ENCODE peak calls at places on chromosomes 4 and X, in nine cellular contexts. S is CD8-positive, alpha-beta T cell; J is mucosa of descending colon; N is heart right ventricle; E is transverse colon; Z is lung; P is fibroblast of lung; U is right lobe of liver; Q is PC-3. F is an unnamed sample. For H3K4me1, the result is how much of the 10 kb centered on the place peaks cover.

GRCh38 chrX:70134116-70134477 is 850 bp downstream of the IGBP1 start:
- DNase-seq in Z (no peak), N (no peak), U (no peak), J (no peak), E (peak), P (peak), S (peak), Q (peak), F (no peak)

GRCh38 chr4:41957634-41958033 is 22.4 kb downstream of the TMEM33 start:
- DNase-seq in J (no peak), P (peak), E (no peak), Q (peak), Z (no peak), S (no peak), N (no peak), U (no peak), F (no peak)

GRCh38 chr4:5780831-5781480 is 70.0 kb downstream of the EVC start:
- DNase-seq in Q (no peak), E (no peak), P (no peak), N (no peak), S (no peak), J (no peak), Z (no peak), U (no peak), F (no peak)

GRCh38 chrX:21638311-21638710 is 19.8 kb downstream of the KLHL34 start:
- DNase-seq in J (no peak), S (no peak), P (peak), N (no peak), E (no peak), Q (peak), Z (no peak), U (no peak), F (no peak)

GRCh38 chr4:15547392-15547791 is 77.7 kb downstream of the CC2D2A start:
- DNase-seq in Z (no peak), Q (no peak), S (no peak), E (no peak), N (no peak), P (no peak), J (no peak), U (no peak), F (no peak)

GRCh38 chr4:143224255-143224654 is 39.5 kb downstream of the USP38 start:
- DNase-seq in E (no peak), Q (no peak), N (no peak), S (no peak), P (no peak), J (no peak), Z (no peak), U (no peak), F (no peak)

GRCh38 chr4:172809998-172810397 is 358.6 kb upstream of the GALNT7 start:
- DNase-seq in P (no peak), S (no peak), Q (no peak), Z (no peak), N (no peak), E (no peak), J (no peak), U (no peak), F (no peak)

GRCh38 chr4:31307026-31307425 is 586.9 kb downstream of the PCDH7 start:
- DNase-seq in Z (no peak), U (no peak), N (no peak), S (no peak), Q (peak), J (no peak), P (no peak), E (no peak), F (no peak)

GRCh38 chrX:117996918-117997480 is 119.6 kb downstream of the KLHL13 start:
- DNase-seq in S (no peak), P (peak), Z (no peak), J (peak), E (no peak), Q (peak), N (no peak), U (no peak), F (no peak)

GRCh38 chr4:160026720-160027119 is 923.8 kb downstream of the RAPGEF2 start:
- DNase-seq in E (no peak), N (no peak), Q (peak), U (no peak), J (no peak), S (no peak), P (no peak), Z (no peak), F (no peak)

GRCh38 chr4:8744083-8744805 is 127.4 kb downstream of the HMX1 start:
- DNase-seq in N (no peak), J (no peak), U (peak), S (no peak), Q (no peak), P (no peak), Z (no peak), E (no peak), F (no peak)

GRCh38 chrX:145751943-145752342 is 65.7 kb upstream of the SLITRK2 start:
- DNase-seq in J (no peak), U (no peak), P (peak), E (no peak), Z (no peak), N (no peak), S (no peak), Q (peak), F (no peak)

GRCh38 chrX:43968347-43968746 is 4.8 kb downstream of the NDP start:
- DNase-seq in E (no peak), N (no peak), Z (no peak), U (no peak), Q (no peak), S (no peak), P (no peak), J (no peak), F (no peak)

GRCh38 chr4:83828601-83829000 is 292.7 kb downstream of the GPAT3 start:
- DNase-seq in E (no peak), S (no peak), U (no peak), N (no peak), J (no peak), Z (no peak), Q (no peak), P (no peak), F (no peak)

GRCh38 chr4:54660591-54660990 is 2.8 kb downstream of the KIT start:
- DNase-seq in S (no peak), Z (no peak), P (no peak), N (no peak), E (no peak), U (no peak), J (no peak), Q (no peak), F (no peak)

GRCh38 chr4:8198206-8198905 is 734 bp upstream of the SH3TC1 start:
- DNase-seq in Z (no peak), Q (no peak), E (peak), S (no peak), P (no peak), N (no peak), J (peak), U (peak), F (peak)

GRCh38 chrX:17735396-17735795 is 1.9 kb upstream of the SCML1 start:
- DNase-seq in P (no peak), Q (no peak), N (no peak), J (peak), Z (no peak), U (peak), S (no peak), E (peak), F (no peak)

GRCh38 chr4:3037957-3038451 is 36.3 kb downstream of the HTT-AS start:
- DNase-seq in E (no peak), P (no peak), U (no peak), Q (no peak), Z (no peak), N (peak), S (no peak), J (no peak), F (no peak)

GRCh38 chrX:15384304-15384703 is at the start of gene VEGFD:
- DNase-seq in S (no peak), Q (no peak), N (no peak), P (peak), Z (no peak), J (no peak), E (no peak), U (peak), F (no peak)

GRCh38 chrX:32448945-32449344 is 762.4 kb downstream of the DMD start:
- DNase-seq in U (no peak), J (no peak), E (no peak), P (peak), Z (no peak), N (no peak), Q (no peak), S (no peak), F (no peak)

GRCh38 chrX:110698696-110699095 is 96.9 kb downstream of the CHRDL1 start:
- DNase-seq in Z (no peak), U (no peak), S (no peak), Q (no peak), P (no peak), N (no peak), E (no peak), J (no peak), F (no peak)

GRCh38 chrX:9122504-9123245 is 88.7 kb upstream of the FAM9B start:
- DNase-seq in P (peak), S (no peak), Z (no peak), Q (peak), U (no peak), J (no peak), N (no peak), E (no peak), F (no peak)

GRCh38 chrX:41153453-41153852 is 68.2 kb downstream of the USP9X start:
- DNase-seq in Q (no peak), S (no peak), N (no peak), E (no peak), J (no peak), U (no peak), Z (no peak), P (peak), F (no peak)

GRCh38 chr4:158496030-158496741 is 25.5 kb upstream of the RXFP1 start:
- DNase-seq in S (no peak), U (no peak), J (peak), N (peak), E (peak), P (no peak), Z (peak), Q (peak), F (no peak)

GRCh38 chr4:185837415-185838103 is 25.6 kb upstream of the SORBS2 start:
- DNase-seq in J (no peak), P (no peak), E (no peak), S (no peak), U (no peak), N (no peak), Q (no peak), Z (no peak), F (no peak)
- H3K4me1 ChIP-seq in J (under half), P (under half), E (under half), S (under half), U (under half), N (under half), Q (under half), Z (under half), F (under half)

DNA sequence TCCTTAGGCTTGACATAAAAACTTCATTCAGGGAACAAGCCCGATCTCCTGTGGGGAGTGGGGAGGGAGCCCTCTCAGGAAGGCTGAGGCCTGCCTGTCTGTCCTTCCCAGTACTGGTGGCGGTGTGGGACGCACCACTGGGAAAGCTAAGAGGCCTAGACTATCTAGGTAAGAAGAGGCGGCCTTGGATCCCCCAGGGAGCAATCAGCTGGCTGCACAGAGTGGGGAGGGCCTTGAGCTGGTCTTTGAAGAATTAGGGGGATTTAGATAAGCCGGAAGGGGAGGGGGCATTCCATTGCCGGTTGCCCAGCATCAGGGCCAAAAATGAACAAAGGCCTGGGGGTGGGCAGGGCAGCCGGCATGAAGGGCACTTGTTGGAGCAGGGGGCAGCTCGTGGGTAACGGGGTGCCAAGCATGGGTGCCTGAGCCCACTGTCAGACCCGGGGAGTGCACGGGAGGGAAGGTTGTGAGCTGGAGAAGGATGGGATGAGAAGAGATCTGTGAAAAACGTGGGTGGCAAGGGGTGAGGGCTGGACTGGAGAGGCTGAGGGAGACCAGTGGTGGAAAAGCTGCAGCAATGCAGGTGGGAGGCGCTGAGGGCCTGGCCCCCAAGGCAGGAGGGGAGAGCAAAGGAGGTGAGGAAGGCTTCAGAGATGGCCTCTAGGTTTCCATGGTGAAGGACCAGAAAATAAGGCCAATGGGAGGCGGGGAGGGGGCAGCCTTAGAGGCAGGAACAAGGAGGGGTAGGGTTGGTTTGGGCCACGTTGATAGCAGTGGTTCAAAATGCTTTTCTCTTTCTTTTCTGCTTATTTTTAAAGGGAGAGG is 8.5 kb downstream of the KLF3 start:
- DNase-seq in S (no peak), Q (no peak), Z (no peak), P (no peak), E (no peak), U (no peak), N (no peak), J (no peak), F (no peak)
- H3K4me3 ChIP-seq in S (peak), Q (peak), Z (no peak), P (no peak), E (no peak), U (no peak), N (no peak), J (no peak), F (peak)

DNA sequence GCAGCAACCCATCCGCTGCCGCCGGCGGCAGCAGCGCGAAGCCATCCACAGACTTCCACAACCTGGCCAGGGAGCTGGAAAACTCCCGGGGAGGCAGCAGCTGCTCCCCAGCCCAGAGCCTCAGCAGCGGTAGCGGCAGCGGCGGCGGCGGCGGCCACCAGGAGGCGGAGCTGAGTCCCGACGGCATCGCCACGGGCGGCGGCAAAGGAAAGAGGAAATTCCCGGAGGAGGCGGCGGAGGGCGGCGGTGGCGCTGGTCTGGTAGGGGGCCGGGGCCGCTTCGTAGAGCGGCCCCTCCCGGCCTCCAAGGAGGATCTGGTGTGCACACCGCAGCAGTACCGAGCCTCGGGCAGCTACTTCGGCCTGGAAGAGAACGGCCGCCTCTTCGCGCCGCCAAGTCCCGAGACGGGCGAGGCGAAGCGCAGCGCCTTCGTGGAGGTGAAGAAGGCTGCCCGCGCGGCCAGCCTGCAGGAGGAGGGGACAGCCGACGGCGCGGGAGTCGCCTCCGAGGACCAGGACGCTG is 4.9 kb downstream of the PRDM8 start:
- DNase-seq in N (peak), U (peak), J (peak), Q (peak), P (peak), Z (peak), S (peak), E (peak), F (peak)
- TF ChIP-seq CTCF in N (peak), U (peak), J (peak), Q (peak), P (peak), Z (peak), S (peak), E (peak), F (peak)

GRCh38 chr4:4640692-4641091 is 98.8 kb upstream of the STX18 start:
- DNase-seq in E (no peak), S (no peak), N (no peak), Z (no peak), U (no peak), J (no peak), P (no peak), Q (no peak), F (no peak)

GRCh38 chr4:4645743-4646142 is 103.9 kb upstream of the STX18 start:
- DNase-seq in U (no peak), J (no peak), Q (no peak), P (no peak), Z (no peak), N (no peak), S (no peak), E (no peak), F (no peak)

GRCh38 chr4:4642201-4643025 is 100.6 kb upstream of the STX18 start:
- DNase-seq in U (no peak), J (no peak), P (no peak), N (no peak), Z (no peak), S (no peak), E (no peak), Q (no peak), F (no peak)

GRCh38 chr4:4641661-4642180 is 99.9 kb upstream of the STX18 start:
- DNase-seq in J (no peak), U (no peak), Z (no peak), P (no peak), N (no peak), S (no peak), Q (no peak), E (no peak), F (no peak)

DNA sequence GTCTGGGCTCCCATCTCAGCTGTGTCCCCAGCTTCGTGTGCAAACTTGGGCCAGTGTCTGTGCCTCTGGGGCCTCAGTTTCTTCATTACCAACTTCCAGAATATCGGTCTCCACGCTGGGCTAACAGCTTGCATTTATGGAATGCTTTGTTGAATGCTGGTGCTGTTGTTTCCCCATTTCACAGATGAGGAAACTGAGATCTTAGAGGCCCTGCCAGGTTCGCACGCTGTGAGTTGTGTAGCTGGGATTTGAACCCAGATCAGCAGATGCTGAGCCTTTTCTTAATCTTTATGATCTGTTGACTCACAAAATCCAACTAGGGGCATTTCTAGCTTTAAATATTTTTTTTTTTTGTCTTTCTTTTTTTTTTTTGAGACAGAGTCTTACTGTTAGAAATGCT is 101.5 kb upstream of the STX18 start:
- DNase-seq in S (no peak), Z (no peak), P (no peak), Q (no peak), J (no peak), E (no peak), N (no peak), U (no peak), F (no peak)
- H3K4me1 ChIP-seq in S (under half), Z (under half), P (under half), Q (under half), J (under half), E (under half), N (under half), U (under half), F (under half)

GRCh38 chr4:17558941-17559708 is 17.9 kb upstream of the LAP3 start:
- DNase-seq in P (no peak), Q (no peak), Z (no peak), J (no peak), N (no peak), U (peak), S (no peak), E (no peak), F (no peak)
- H3K4me3 ChIP-seq in P (no peak), Q (no peak), Z (no peak), J (no peak), N (no peak), U (no peak), S (no peak), E (no peak), F (no peak)

GRCh38 chr4:66956852-66957251 is 588.5 kb downstream of the CENPC start:
- DNase-seq in E (no peak), J (no peak), P (no peak), S (no peak), Q (no peak), Z (no peak), U (no peak), N (no peak), F (no peak)

GRCh38 chr4:66956426-66956825 is 588.9 kb downstream of the CENPC start:
- DNase-seq in Q (no peak), N (no peak), U (no peak), Z (no peak), S (no peak), P (no peak), J (no peak), E (no peak), F (no peak)

GRCh38 chr4:66959207-66959606 is 586.1 kb downstream of the CENPC start:
- DNase-seq in N (no peak), P (no peak), Q (peak), E (no peak), S (no peak), Z (no peak), J (no peak), U (no peak), F (no peak)

GRCh38 chr4:66955784-66956183 is 589.5 kb downstream of the CENPC start:
- DNase-seq in J (no peak), P (no peak), E (no peak), Q (no peak), Z (no peak), S (no peak), U (no peak), N (no peak), F (no peak)
- TF ChIP-seq CTCF in J (no peak), P (no peak), E (no peak), Q (no peak), Z (no peak), S (no peak), U (no peak), N (no peak), F (no peak)